ENCODE peak calls at places on chromosomes 3 and 15, in six cellular contexts. M, J, F, E, V and X are unnamed samples. For H3K4me1, the result is how much of the 10 kb centered on the place peaks cover.

GRCh38 chr3:46578973-46579755 is 13.1 kb upstream of the LRRC2 start:
- DNase-seq in F (no peak), J (no peak), V (no peak), E (no peak), M (no peak), X (no peak)

GRCh38 chr3:108767258-108767657 is 10.0 kb upstream of the RETNLB start:
- DNase-seq in J (no peak), E (no peak), M (no peak), F (no peak), V (no peak), X (no peak)

GRCh38 chr15:83694030-83694429 is 40.1 kb downstream of the ADAMTSL3 start:
- DNase-seq in F (no peak), E (no peak), M (no peak), V (no peak), J (peak), X (no peak)

GRCh38 chr3:73623996-73624362 is 762 bp downstream of the PDZRN3 start:
- DNase-seq in V (peak), J (peak), E (no peak), M (peak), F (peak), X (peak)

GRCh38 chr3:71414189-71414924 is 169.2 kb downstream of the FOXP1 start:
- DNase-seq in E (no peak), J (no peak), M (no peak), V (no peak), F (no peak), X (no peak)

GRCh38 chr3:106582151-106582550 is 713.3 kb upstream of the CBLB start:
- DNase-seq in E (no peak), M (no peak), F (no peak), J (peak), V (no peak), X (no peak)

GRCh38 chr3:197137741-197138140 is 108.1 kb upstream of the MELTF start:
- DNase-seq in M (peak), V (no peak), E (no peak), J (no peak), F (no peak), X (no peak)

GRCh38 chr3:157174265-157174615 is 14.3 kb upstream of the CCNL1 start:
- DNase-seq in F (peak), M (peak), E (no peak), V (peak), J (no peak), X (no peak)

GRCh38 chr3:69787436-69788168 is 48.3 kb downstream of the MITF start:
- DNase-seq in E (no peak), F (no peak), M (no peak), V (no peak), J (peak), X (no peak)

GRCh38 chr15:26631894-26632293 is 141.0 kb downstream of the GABRB3 start:
- DNase-seq in E (no peak), V (no peak), J (no peak), M (no peak), F (no peak), X (no peak)

GRCh38 chr15:62618432-62618831 is 424.1 kb upstream of the TPM1 start:
- DNase-seq in V (no peak), F (no peak), E (no peak), M (no peak), J (peak), X (no peak)

GRCh38 chr15:77239892-77240608 is 169.1 kb upstream of the TSPAN3 start:
- DNase-seq in F (no peak), J (no peak), M (no peak), V (no peak), E (no peak), X (no peak)

GRCh38 chr3:89372456-89372855 is 265.0 kb downstream of the EPHA3 start:
- DNase-seq in M (no peak), E (no peak), J (peak), V (no peak), F (no peak), X (no peak)

GRCh38 chr3:178584722-178585121 is 48.5 kb downstream of the KCNMB2 start:
- DNase-seq in V (no peak), E (no peak), J (no peak), M (no peak), F (no peak), X (no peak)

GRCh38 chr15:52528465-52529288 is at the start of gene MYO5A:
- DNase-seq in F (peak), E (peak), M (peak), V (peak), J (peak), X (peak)

GRCh38 chr3:98482717-98483482 is 14.6 kb upstream of the OR5K2 start:
- DNase-seq in E (no peak), M (no peak), J (no peak), V (no peak), F (peak), X (no peak)

GRCh38 chr3:134974621-134975020 is 179.6 kb downstream of the EPHB1 start:
- DNase-seq in M (no peak), E (no peak), F (no peak), J (no peak), V (no peak), X (no peak)

GRCh38 chr3:6805236-6805635 is 55.7 kb upstream of the GRM7 start:
- DNase-seq in F (no peak), V (no peak), J (peak), M (no peak), E (no peak), X (no peak)

GRCh38 chr15:94253742-94254141 is 22.4 kb downstream of the MCTP2 start:
- DNase-seq in M (no peak), F (no peak), E (no peak), J (no peak), V (no peak), X (no peak)

GRCh38 chr3:134423153-134423552 is 48.9 kb upstream of the AMOTL2 start:
- DNase-seq in J (peak), F (no peak), V (no peak), E (no peak), M (peak), X (no peak)

GRCh38 chr15:42031211-42031915 is 10.5 kb upstream of the PLA2G4E start:
- DNase-seq in E (no peak), M (no peak), V (no peak), J (no peak), F (no peak), X (no peak)

GRCh38 chr15:68818671-68819450 is 1.8 kb downstream of the ANP32A start:
- DNase-seq in F (peak), E (no peak), M (peak), V (peak), J (peak), X (peak)

GRCh38 chr3:159788987-159789386 is 199.6 kb upstream of the IL12A start:
- DNase-seq in M (no peak), E (no peak), J (no peak), F (no peak), V (no peak), X (no peak)

GRCh38 chr15:100108346-100108745 is 233.4 kb downstream of the ADAMTS17 start:
- DNase-seq in F (no peak), E (peak), M (no peak), J (no peak), V (no peak), X (no peak)

GRCh38 chr3:129161860-129162271 is 1.0 kb upstream of the ISY1 start:
- DNase-seq in V (no peak), M (no peak), E (no peak), F (no peak), J (peak), X (peak)

GRCh38 chr3:149352556-149352955 is 19.1 kb upstream of the TM4SF18 start:
- DNase-seq in F (peak), E (no peak), V (peak), M (peak), J (peak), X (peak)

GRCh38 chr3:5191555-5192304 is 4.2 kb downstream of the EDEM1 start:
- DNase-seq in M (no peak), J (no peak), V (no peak), F (no peak), E (no peak), X (no peak)

GRCh38 chr3:5194801-5195509 is 7.4 kb downstream of the EDEM1 start:
- DNase-seq in J (peak), M (peak), F (no peak), V (no peak), E (no peak), X (no peak)

GRCh38 chr3:5192568-5193319 is 5.2 kb downstream of the EDEM1 start:
- DNase-seq in J (no peak), E (no peak), F (no peak), V (no peak), M (no peak), X (no peak)

GRCh38 chr3:5195605-5196004 is 8.1 kb downstream of the EDEM1 start:
- DNase-seq in F (no peak), E (no peak), M (no peak), V (no peak), J (peak), X (no peak)

GRCh38 chr3:5194341-5194740 is 6.8 kb downstream of the EDEM1 start:
- DNase-seq in V (no peak), J (no peak), M (no peak), E (no peak), F (no peak), X (no peak)
- H3K4me3 ChIP-seq in V (no peak), J (no peak), M (no peak), E (no peak), F (no peak), X (no peak)

GRCh38 chr3:99920530-99921376 is 103.1 kb downstream of the CMSS1 start:
- DNase-seq in J (peak), M (peak), F (peak), V (peak), E (peak), X (peak)
- H3K4me1 ChIP-seq in J (under half), M (under half), F (under half), V (under half), E (under half), X (under half)

GRCh38 chr15:50181983-50182232 is at the start of gene SLC27A2:
- DNase-seq in F (peak), J (no peak), M (peak), E (no peak), V (no peak), X (peak)

GRCh38 chr15:50182233-50183013 is 427 bp downstream of the SLC27A2 start:
- DNase-seq in M (peak), F (no peak), J (peak), E (no peak), V (peak), X (no peak)

GRCh38 chr15:50180091-50180490 is 1.9 kb upstream of the SLC27A2 start:
- DNase-seq in V (no peak), J (no peak), E (no peak), F (no peak), M (no peak), X (no peak)

GRCh38 chr15:50180578-50180977 is 1.4 kb upstream of the SLC27A2 start:
- DNase-seq in M (no peak), F (no peak), V (no peak), J (no peak), E (no peak), X (no peak)

DNA sequence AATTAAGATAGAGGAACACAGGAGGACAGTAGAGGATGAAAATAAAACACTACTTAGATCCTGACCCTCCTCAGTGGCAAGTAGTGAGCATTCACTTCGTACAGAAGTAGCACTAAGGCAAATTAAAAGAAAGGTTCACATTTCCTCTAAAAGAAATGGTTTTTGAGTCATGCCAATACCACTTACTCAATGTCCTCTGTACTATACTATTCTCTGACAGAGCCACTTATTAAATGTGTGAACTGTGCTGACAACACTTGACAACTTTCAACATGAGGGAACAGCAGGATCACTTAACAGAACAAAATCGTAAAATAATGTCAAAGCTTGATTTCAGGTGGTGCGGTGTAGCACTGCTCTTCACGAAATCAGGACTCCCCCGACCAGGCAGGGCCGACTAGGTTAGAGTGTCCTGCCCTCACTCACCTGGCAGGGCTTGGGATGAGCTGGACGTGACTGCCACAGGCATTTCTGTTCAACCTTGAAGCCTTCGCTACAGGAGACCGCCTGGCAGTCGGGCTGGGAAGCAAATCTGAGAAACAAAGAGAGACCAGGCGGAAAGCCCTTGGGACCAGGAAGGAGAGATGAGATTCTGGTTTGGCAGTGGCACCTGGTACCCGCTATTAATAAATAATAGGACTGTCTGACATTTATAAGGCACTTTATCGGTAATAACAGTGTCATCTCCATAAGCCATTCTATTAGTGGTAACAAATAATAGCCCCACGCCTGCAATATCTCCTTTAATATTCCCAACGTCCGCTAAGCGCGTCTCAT is 602 bp upstream of the SLC27A2 start:
- DNase-seq in F (no peak), J (no peak), V (no peak), M (peak), E (no peak), X (no peak)
- H3K4me3 ChIP-seq in F (peak), J (peak), V (no peak), M (peak), E (peak), X (peak)

GRCh38 chr3:169597083-169597609 is 66.4 kb downstream of the MECOM start:
- DNase-seq in J (no peak), F (no peak), M (no peak), V (no peak), E (no peak), X (no peak)
- H3K4me1 ChIP-seq in J (under half), F (under half), M (under half), V (under half), E (under half), X (under half)

GRCh38 chr3:146929696-146930095 is 324.6 kb upstream of the PLSCR5 start:
- DNase-seq in M (no peak), J (peak), V (no peak), E (no peak), F (no peak), X (no peak)

DNA sequence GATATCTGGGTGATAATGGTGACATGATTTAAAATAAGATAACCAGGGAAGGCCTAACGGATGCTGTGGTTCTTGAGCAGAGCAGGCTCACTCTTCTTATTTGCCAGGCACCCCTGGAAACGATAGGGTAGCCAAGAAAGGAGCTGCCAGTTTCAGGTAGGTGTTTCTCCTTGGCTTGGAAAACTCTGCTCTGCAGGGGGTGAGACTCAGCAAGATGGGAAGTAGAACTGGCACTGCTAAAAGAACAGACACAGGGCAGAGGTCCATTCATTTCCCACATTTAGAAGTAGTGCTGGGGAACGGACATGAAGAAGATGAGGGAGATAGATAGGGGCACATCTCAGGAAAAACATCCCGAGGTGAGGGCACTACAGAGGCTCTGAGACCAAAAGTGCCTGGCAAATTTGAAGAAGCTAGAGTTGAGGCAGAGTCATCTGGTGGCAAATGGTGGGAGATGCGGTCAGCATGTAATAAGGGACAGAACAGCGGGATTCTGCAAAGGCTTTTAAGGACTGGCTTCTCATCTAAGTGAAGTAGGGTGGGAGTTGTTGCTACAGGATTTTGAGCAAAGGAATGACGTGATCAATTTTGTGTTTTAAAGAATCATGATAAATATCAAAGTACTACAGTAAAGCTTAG is 323.4 kb upstream of the PLSCR5 start:
- DNase-seq in F (no peak), V (no peak), E (no peak), J (no peak), M (no peak), X (no peak)
- H3K4me3 ChIP-seq in F (no peak), V (no peak), E (no peak), J (no peak), M (no peak), X (no peak)

DNA sequence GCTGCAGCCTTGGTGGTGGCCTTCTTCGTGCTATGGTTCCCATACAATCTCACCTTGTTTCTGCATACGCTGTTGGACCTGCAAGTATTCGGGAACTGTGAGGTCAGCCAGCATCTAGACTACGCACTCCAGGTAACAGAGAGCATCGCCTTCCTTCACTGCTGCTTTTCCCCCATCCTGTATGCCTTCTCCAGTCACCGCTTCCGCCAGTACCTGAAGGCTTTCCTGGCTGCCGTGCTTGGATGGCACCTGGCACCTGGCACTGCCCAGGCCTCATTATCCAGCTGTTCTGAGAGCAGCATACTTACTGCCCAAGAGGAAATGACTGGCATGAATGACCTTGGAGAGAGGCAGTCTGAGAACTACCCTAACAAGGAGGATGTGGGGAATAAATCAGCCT is 10.4 kb downstream of the CYP8B1 start:
- DNase-seq in M (no peak), E (no peak), J (no peak), V (no peak), F (no peak), X (no peak)
- H3K4me1 ChIP-seq in M (under half), E (under half), J (under half), V (under half), F (under half), X (under half)

GRCh38 chr3:153166206-153166605 is 4.2 kb downstream of the RAP2B start:
- DNase-seq in M (no peak), F (no peak), V (no peak), E (no peak), J (peak), X (no peak)

GRCh38 chr3:153162513-153163348 is 705 bp downstream of the RAP2B start:
- DNase-seq in E (peak), M (peak), V (peak), F (no peak), J (peak), X (peak)

GRCh38 chr3:153164009-153164550 is 2.1 kb downstream of the RAP2B start:
- DNase-seq in J (no peak), E (no peak), V (no peak), M (no peak), F (no peak), X (no peak)

GRCh38 chr3:153163349-153164008 is 1.5 kb downstream of the RAP2B start:
- DNase-seq in E (no peak), V (no peak), J (peak), F (no peak), M (no peak), X (no peak)

GRCh38 chr3:153165211-153165815 is 3.3 kb downstream of the RAP2B start:
- DNase-seq in J (peak), F (no peak), V (no peak), E (no peak), M (no peak), X (no peak)
- H3K4me3 ChIP-seq in J (peak), F (no peak), V (no peak), E (no peak), M (no peak), X (peak)

DNA sequence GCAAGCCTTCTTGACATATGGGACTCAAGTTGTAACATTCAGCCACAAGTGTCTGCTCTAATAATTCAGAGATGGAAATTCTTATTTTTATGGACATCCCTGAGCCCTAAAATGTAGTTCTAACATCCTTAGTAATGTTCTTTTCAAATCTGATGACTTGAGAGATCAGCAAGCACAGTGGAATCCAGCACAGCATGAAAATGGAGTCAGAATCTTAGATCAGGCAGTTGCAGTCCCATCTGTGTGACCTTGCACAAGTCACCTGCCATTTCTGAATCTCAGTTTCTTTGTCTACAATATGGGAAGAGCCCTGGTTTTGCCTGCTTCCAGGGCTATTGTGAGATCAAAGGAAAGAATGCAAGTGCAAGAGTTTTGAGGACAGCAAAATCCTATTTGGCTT is 183.9 kb upstream of the LPP start:
- DNase-seq in F (no peak), E (no peak), V (no peak), J (no peak), M (no peak), X (no peak)
- H3K4me1 ChIP-seq in F (under half), E (under half), V (under half), J (under half), M (under half), X (under half)